ENCODE peak calls at places on chromosome 1, in nine cellular contexts. E is stimulated activated CD4-positive, alpha-beta T cell treated with anti-CD3 and anti-CD28 coated beads, Interleukin-4, amount 100 ng/mL, for 1 hour; T is EL; P is prostate gland; L is GM03348; C is left cardiac atrium; R is sciatic nerve; H is stimulated activated CD8-positive, alpha-beta memory T cell treated with anti-CD3 and anti-CD28 coated beads, Interleukin-7, amount 100 ng/mL, for 4 hours; U is spleen. D is an unnamed sample.
A peak's percentile ranks its signal among the peaks of the same experiment; 100 is the strongest.

GRCh38 chr1:159091547-159092397 is 15.2 kb upstream of the AIM2 start:
- DNase-seq in E (no peak), T (peak; percentile 79), P (no peak), L (peak; percentile 62), C (no peak), R (no peak), H (no peak), U (no peak), D (no peak)

GRCh38 chr1:7002728-7003127 is 217.5 kb downstream of the CAMTA1 start:
- DNase-seq in E (no peak), T (no peak), P (no peak), L (no peak), C (no peak), R (no peak), H (no peak), U (peak; percentile 5), D (no peak)

GRCh38 chr1:166570954-166571353 is 268.3 kb upstream of the POGK start:
- DNase-seq in E (no peak), T (no peak), P (no peak), L (no peak), C (no peak), R (no peak), H (no peak), U (no peak), D (no peak)

GRCh38 chr1:100130552-100131077 is 2.1 kb downstream of the SASS6 start:
- DNase-seq in E (no peak), T (peak; percentile 54), P (no peak), L (no peak), C (no peak), R (no peak), H (no peak), U (no peak), D (no peak)

GRCh38 chr1:196071452-196071851 is 536.8 kb downstream of the KCNT2 start:
- DNase-seq in E (no peak), T (no peak), P (no peak), L (no peak), C (no peak), R (no peak), H (no peak), U (no peak), D (no peak)

GRCh38 chr1:30742300-30742962 is 15.1 kb downstream of the LAPTM5 start:
- DNase-seq in E (no peak), T (no peak), P (no peak), L (no peak), C (no peak), R (no peak), H (no peak), U (peak; percentile 78), D (no peak)

GRCh38 chr1:6466751-6467150 is 778 bp upstream of the TNFRSF25 start:
- DNase-seq in E (no peak), T (no peak), P (no peak), L (no peak), C (no peak), R (no peak), H (no peak), U (no peak), D (no peak)

GRCh38 chr1:32044246-32044645 is 28.5 kb upstream of the TMEM39B start:
- DNase-seq in E (no peak), T (no peak), P (no peak), L (no peak), C (no peak), R (no peak), H (no peak), U (no peak), D (no peak)

GRCh38 chr1:165581926-165582325 is 38.1 kb downstream of the LRRC52 start:
- DNase-seq in E (no peak), T (no peak), P (no peak), L (no peak), C (no peak), R (no peak), H (no peak), U (no peak), D (no peak)

GRCh38 chr1:29624320-29624719 is 388.0 kb downstream of the PTPRU start:
- DNase-seq in E (no peak), T (no peak), P (no peak), L (no peak), C (no peak), R (no peak), H (no peak), U (no peak), D (no peak)

GRCh38 chr1:10724052-10724494 is 72.4 kb downstream of the CASZ1 start:
- DNase-seq in E (no peak), T (peak; percentile 71), P (peak; percentile 95), L (no peak), C (peak; percentile 69), R (no peak), H (no peak), U (no peak), D (no peak)

GRCh38 chr1:24288479-24288878 is 30.7 kb upstream of the GRHL3 start:
- DNase-seq in E (no peak), T (no peak), P (no peak), L (no peak), C (no peak), R (no peak), H (no peak), U (no peak), D (no peak)

GRCh38 chr1:78840447-78841251 is 165.9 kb downstream of the ADGRL4 start:
- DNase-seq in E (no peak), T (peak; percentile 78), P (no peak), L (peak; percentile 65), C (peak; percentile 14), R (no peak), H (no peak), U (no peak), D (peak; percentile 0)

GRCh38 chr1:198030682-198031081 is 113.5 kb downstream of the LHX9 start:
- DNase-seq in E (no peak), T (peak; percentile 16), P (no peak), L (peak; percentile 21), C (no peak), R (no peak), H (no peak), U (no peak), D (no peak)

GRCh38 chr1:81032973-81033425 is 767.7 kb upstream of the ADGRL2 start:
- DNase-seq in E (no peak), T (no peak), P (no peak), L (no peak), C (no peak), R (no peak), H (no peak), U (no peak), D (no peak)

GRCh38 chr1:14748977-14749376 is 150.5 kb downstream of the KAZN start:
- DNase-seq in E (no peak), T (no peak), P (no peak), L (no peak), C (no peak), R (no peak), H (no peak), U (no peak), D (no peak)

D was measured in hypothalamus.